ENCODE peak calls at places on chromosomes 4 and X, in seven cellular contexts. P is neuronal stem cell, H is H9, C is IMR-90, R is H1, X is mesendoderm, L is trophoblast cell. F is an unnamed sample.

GRCh38 chrX:136447308-136447707 is 40.4 kb upstream of the BRS3 start:
- DNase-seq in P (no peak), H (no peak), C (no peak), R (no peak), X (no peak), L (no peak), F (no peak)

GRCh38 chr4:78254893-78255292 is 197.8 kb downstream of the FRAS1 start:
- DNase-seq in X (no peak), P (no peak), L (no peak), R (no peak), H (no peak), C (no peak), F (no peak)

GRCh38 chr4:3479358-3480101 is 16.4 kb downstream of the DOK7 start:
- DNase-seq in X (no peak), R (no peak), C (no peak), H (no peak), P (no peak), L (no peak), F (no peak)

GRCh38 chr4:760616-761015 is 55.0 kb downstream of the PCGF3 start:
- DNase-seq in H (no peak), C (no peak), R (no peak), X (no peak), L (no peak), P (no peak), F (no peak)

GRCh38 chr4:115323106-115323684 is 209.8 kb upstream of the NDST4 start:
- DNase-seq in P (no peak), H (no peak), C (no peak), L (no peak), R (no peak), X (no peak), F (no peak)

GRCh38 chrX:106862972-106863688 is 40.0 kb downstream of the RIPPLY1 start:
- DNase-seq in R (peak; percentile 58), P (peak; percentile 1), H (peak; percentile 71), C (peak; percentile 2), L (peak; percentile 60), X (peak; percentile 56), F (no peak)

GRCh38 chrX:1224954-1225353 is 12.5 kb upstream of the CRLF2 start:
- DNase-seq in P (no peak), R (no peak), X (peak; percentile 99), L (no peak), C (no peak), H (peak; percentile 49), F (no peak)

GRCh38 chr4:146368209-146368608 is 153.5 kb downstream of the SLC10A7 start:
- DNase-seq in P (no peak), C (no peak), L (no peak), X (no peak), H (no peak), R (no peak), F (no peak)

GRCh38 chrX:108044554-108045256 is at the start of gene VSIG1:
- DNase-seq in R (no peak), X (no peak), L (no peak), P (no peak), C (no peak), H (no peak), F (no peak)

GRCh38 chr4:137610960-137611359 is 78.7 kb upstream of the PCDH18 start:
- DNase-seq in X (peak; percentile 58), P (no peak), C (peak; percentile 19), H (peak; percentile 41), L (peak; percentile 3), R (no peak), F (peak; percentile 41)

GRCh38 chr4:100907465-100908454 is 389.9 kb upstream of the EMCN start:
- DNase-seq in C (peak; percentile 5), X (peak; percentile 29), L (peak; percentile 12), P (no peak), R (no peak), H (no peak), F (peak; percentile 12)

GRCh38 chrX:54818221-54818620 is 10.7 kb downstream of the MAGED2 start:
- DNase-seq in P (no peak), R (no peak), C (no peak), H (no peak), X (no peak), L (no peak), F (no peak)

GRCh38 chr4:96698891-96699290 is 859.0 kb downstream of the PDHA2 start:
- DNase-seq in P (peak; percentile 4), C (no peak), H (no peak), R (no peak), X (no peak), L (no peak), F (no peak)

GRCh38 chr4:54187148-54187547 is 41.9 kb upstream of the PDGFRA start:
- DNase-seq in L (peak; percentile 73), P (no peak), H (no peak), X (no peak), R (no peak), C (no peak), F (no peak)

GRCh38 chr4:187993827-187994226 is 1.7 kb upstream of the ZFP42 start:
- DNase-seq in H (peak; percentile 72), C (peak; percentile 16), L (peak; percentile 65), P (no peak), R (peak; percentile 86), X (peak; percentile 83), F (peak; percentile 6)

GRCh38 chrX:154607370-154607769 is 11.7 kb downstream of the CTAG1B start:
- DNase-seq in H (no peak), X (no peak), C (no peak), L (no peak), P (no peak), R (no peak), F (no peak)

GRCh38 chr4:148074462-148074861 is 342.6 kb downstream of the ARHGAP10 start:
- DNase-seq in L (no peak), R (no peak), X (no peak), H (no peak), C (no peak), P (no peak), F (no peak)

GRCh38 chr4:146490106-146490505 is 31.6 kb downstream of the SLC10A7 start:
- DNase-seq in C (no peak), L (no peak), H (no peak), X (no peak), P (no peak), R (no peak), F (no peak)

GRCh38 chrX:118736394-118737010 is 9.1 kb downstream of the IL13RA1 start:
- DNase-seq in L (peak; percentile 24), P (no peak), X (no peak), R (no peak), H (no peak), C (no peak), F (peak; percentile 37)

GRCh38 chr4:181958435-181958834 is 284.8 kb upstream of the TENM3 start:
- DNase-seq in H (no peak), R (no peak), P (no peak), X (no peak), C (no peak), L (no peak), F (no peak)

GRCh38 chr4:84497220-84497834 is 1.8 kb downstream of the NKX6-1 start:
- DNase-seq in R (peak; percentile 60), H (peak; percentile 36), C (peak; percentile 2), P (no peak), X (no peak), L (no peak), F (peak; percentile 18)

GRCh38 chrX:71103110-71103983 is 3.2 kb downstream of the CXorf65 start:
- DNase-seq in P (no peak), L (no peak), C (no peak), X (peak; percentile 88), H (peak; percentile 56), R (peak; percentile 56), F (no peak)

GRCh38 chr4:184979461-184980124 is 38.7 kb upstream of the HELT start:
- DNase-seq in C (no peak), L (no peak), X (no peak), R (no peak), P (no peak), H (no peak), F (no peak)

GRCh38 chr4:105807496-105807895 is 87.8 kb upstream of the NPNT start:
- DNase-seq in L (peak; percentile 43), P (no peak), H (no peak), C (peak; percentile 50), R (no peak), X (peak; percentile 57), F (no peak)

GRCh38 chr4:116599859-116600258 is 485.5 kb downstream of the TRAM1L1 start:
- DNase-seq in L (no peak), H (peak; percentile 74), P (no peak), C (no peak), X (peak; percentile 24), R (peak; percentile 87), F (no peak)

GRCh38 chr4:169342906-169343560 is 72.3 kb upstream of the SH3RF1 start:
- DNase-seq in H (no peak), L (no peak), C (peak; percentile 41), P (no peak), X (no peak), R (no peak), F (no peak)

GRCh38 chr4:121653214-121653613 is 43.6 kb downstream of the ANXA5 start:
- DNase-seq in X (no peak), C (no peak), H (no peak), P (no peak), L (no peak), R (no peak), F (no peak)
- H3K18ac ChIP-seq in X (no peak overlapping the region), C (no peak overlapping the region), H (no peak overlapping the region), P (no peak overlapping the region), L (no peak overlapping the region), R (no peak overlapping the region), F (no peak overlapping the region)

GRCh38 chrX:69289839-69290123 is 124.5 kb upstream of the PJA1 start:
- DNase-seq in C (no peak), X (no peak), P (no peak), L (no peak), R (no peak), H (no peak), F (no peak)
- H3K23ac ChIP-seq in C (no peak overlapping the region), X (no peak overlapping the region), P (no peak overlapping the region), L (no peak overlapping the region), R (no peak overlapping the region), H (no peak overlapping the region), F (no peak overlapping the region)

GRCh38 chr4:73870260-73870659 is 1.1 kb downstream of the CXCL1 start:
- DNase-seq in P (no peak), L (no peak), R (no peak), H (no peak), X (peak; percentile 18), C (no peak), F (peak; percentile 70)
- H3K18ac ChIP-seq in P (no peak overlapping the region), L (no peak overlapping the region), R (no peak overlapping the region), H (no peak overlapping the region), X (no peak overlapping the region), C (no peak overlapping the region), F (peak overlapping the region; percentile 61)

GRCh38 chrX:69137371-69137881 is 27.8 kb downstream of the PJA1 start:
- DNase-seq in H (peak; percentile 49), C (peak; percentile 75), P (no peak), X (peak; percentile 85), R (no peak), L (peak; percentile 48), F (peak; percentile 93)

GRCh38 chrX:69138512-69138911 is 26.7 kb downstream of the PJA1 start:
- DNase-seq in R (no peak), H (no peak), C (no peak), P (no peak), L (peak; percentile 13), X (no peak), F (peak; percentile 38)

GRCh38 chrX:69137911-69138310 is 27.3 kb downstream of the PJA1 start:
- DNase-seq in X (no peak), C (no peak), L (no peak), P (no peak), R (no peak), H (no peak), F (no peak)

GRCh38 chrX:69139516-69139915 is 25.7 kb downstream of the PJA1 start:
- DNase-seq in R (no peak), H (no peak), X (no peak), L (no peak), P (no peak), C (peak; percentile 50), F (no peak)

GRCh38 chrX:69136546-69137331 is 28.5 kb downstream of the PJA1 start:
- DNase-seq in R (peak; percentile 69), P (peak; percentile 40), C (no peak), L (peak; percentile 11), X (peak; percentile 51), H (peak; percentile 46), F (peak; percentile 46)
- H3K23ac ChIP-seq in R (no peak overlapping the region), P (no peak overlapping the region), C (no peak overlapping the region), L (no peak overlapping the region), X (no peak overlapping the region), H (no peak overlapping the region), F (no peak overlapping the region)